ENCODE peak calls at places on chromosome 2, in six cellular contexts. One of them, this sample, is unnamed.
A peak's percentile ranks its signal among the peaks of the same experiment; 100 is the strongest.

GRCh38 chr2:195660265-195660890 is 3.4 kb downstream of the SLC39A10 start:
- DNase-seq in omental fat pad: peak; percentile 66
- DNase-seq in RPMI7951: peak; percentile 59
- DNase-seq in right atrium auricular region: peak; percentile 80
- DNase-seq in stimulated activated CD8-positive, alpha-beta memory T cell treated with anti-CD3 and anti-CD28 coated beads, Interleukin-7, amount 100 ng/mL, for 1 hour: peak; percentile 52
- DNase-seq in stimulated activated CD4-positive, alpha-beta T cell treated with anti-CD3 and anti-CD28 coated beads, Interleukin-15, amount 100 ng/mL, for 1 hour: peak; percentile 60
- DNase-seq in this sample: peak; percentile 10

GRCh38 chr2:223416826-223417610 is 185.1 kb downstream of the SCG2 start:
- DNase-seq in right atrium auricular region: peak; percentile 70
- DNase-seq in omental fat pad: no peak
- DNase-seq in stimulated activated CD4-positive, alpha-beta T cell treated with anti-CD3 and anti-CD28 coated beads, Interleukin-15, amount 100 ng/mL, for 1 hour: no peak
- DNase-seq in stimulated activated CD8-positive, alpha-beta memory T cell treated with anti-CD3 and anti-CD28 coated beads, Interleukin-7, amount 100 ng/mL, for 1 hour: no peak
- DNase-seq in RPMI7951: peak; percentile 33
- DNase-seq in this sample: no peak

GRCh38 chr2:238786379-238786778 is 61.5 kb upstream of the TWIST2 start:
- DNase-seq in stimulated activated CD8-positive, alpha-beta memory T cell treated with anti-CD3 and anti-CD28 coated beads, Interleukin-7, amount 100 ng/mL, for 1 hour: no peak
- DNase-seq in RPMI7951: no peak
- DNase-seq in stimulated activated CD4-positive, alpha-beta T cell treated with anti-CD3 and anti-CD28 coated beads, Interleukin-15, amount 100 ng/mL, for 1 hour: no peak
- DNase-seq in omental fat pad: no peak
- DNase-seq in right atrium auricular region: no peak
- DNase-seq in this sample: no peak

GRCh38 chr2:9234680-9235387 is 28.2 kb downstream of the ASAP2 start:
- DNase-seq in stimulated activated CD4-positive, alpha-beta T cell treated with anti-CD3 and anti-CD28 coated beads, Interleukin-15, amount 100 ng/mL, for 1 hour: no peak
- DNase-seq in RPMI7951: peak; percentile 98
- DNase-seq in stimulated activated CD8-positive, alpha-beta memory T cell treated with anti-CD3 and anti-CD28 coated beads, Interleukin-7, amount 100 ng/mL, for 1 hour: no peak
- DNase-seq in right atrium auricular region: no peak
- DNase-seq in omental fat pad: no peak
- DNase-seq in this sample: no peak

GRCh38 chr2:85239102-85239501 is 88.7 kb downstream of the TGOLN2 start:
- DNase-seq in stimulated activated CD4-positive, alpha-beta T cell treated with anti-CD3 and anti-CD28 coated beads, Interleukin-15, amount 100 ng/mL, for 1 hour: no peak
- DNase-seq in right atrium auricular region: no peak
- DNase-seq in omental fat pad: no peak
- DNase-seq in RPMI7951: no peak
- DNase-seq in stimulated activated CD8-positive, alpha-beta memory T cell treated with anti-CD3 and anti-CD28 coated beads, Interleukin-7, amount 100 ng/mL, for 1 hour: no peak
- DNase-seq in this sample: no peak

GRCh38 chr2:60475311-60475830 is 78.1 kb downstream of the BCL11A start:
- DNase-seq in stimulated activated CD8-positive, alpha-beta memory T cell treated with anti-CD3 and anti-CD28 coated beads, Interleukin-7, amount 100 ng/mL, for 1 hour: no peak
- DNase-seq in right atrium auricular region: no peak
- DNase-seq in stimulated activated CD4-positive, alpha-beta T cell treated with anti-CD3 and anti-CD28 coated beads, Interleukin-15, amount 100 ng/mL, for 1 hour: no peak
- DNase-seq in omental fat pad: no peak
- DNase-seq in RPMI7951: no peak
- DNase-seq in this sample: no peak

GRCh38 chr2:109376796-109377495 is 236.8 kb downstream of the SEPTIN10 start:
- DNase-seq in stimulated activated CD8-positive, alpha-beta memory T cell treated with anti-CD3 and anti-CD28 coated beads, Interleukin-7, amount 100 ng/mL, for 1 hour: no peak
- DNase-seq in omental fat pad: no peak
- DNase-seq in right atrium auricular region: peak; percentile 52
- DNase-seq in RPMI7951: peak; percentile 61
- DNase-seq in stimulated activated CD4-positive, alpha-beta T cell treated with anti-CD3 and anti-CD28 coated beads, Interleukin-15, amount 100 ng/mL, for 1 hour: no peak
- DNase-seq in this sample: no peak

GRCh38 chr2:207935991-207936370 is 89.3 kb downstream of the PLEKHM3 start:
- DNase-seq in stimulated activated CD8-positive, alpha-beta memory T cell treated with anti-CD3 and anti-CD28 coated beads, Interleukin-7, amount 100 ng/mL, for 1 hour: no peak
- DNase-seq in right atrium auricular region: no peak
- DNase-seq in omental fat pad: no peak
- DNase-seq in stimulated activated CD4-positive, alpha-beta T cell treated with anti-CD3 and anti-CD28 coated beads, Interleukin-15, amount 100 ng/mL, for 1 hour: no peak
- DNase-seq in RPMI7951: no peak
- DNase-seq in this sample: no peak

GRCh38 chr2:7697052-7697451 is 779.8 kb downstream of the RNF144A start:
- DNase-seq in right atrium auricular region: no peak
- DNase-seq in stimulated activated CD8-positive, alpha-beta memory T cell treated with anti-CD3 and anti-CD28 coated beads, Interleukin-7, amount 100 ng/mL, for 1 hour: no peak
- DNase-seq in omental fat pad: no peak
- DNase-seq in stimulated activated CD4-positive, alpha-beta T cell treated with anti-CD3 and anti-CD28 coated beads, Interleukin-15, amount 100 ng/mL, for 1 hour: no peak
- DNase-seq in RPMI7951: no peak
- DNase-seq in this sample: no peak

GRCh38 chr2:223099561-223099960 is 47.6 kb downstream of the KCNE4 start:
- DNase-seq in right atrium auricular region: no peak
- DNase-seq in RPMI7951: no peak
- DNase-seq in stimulated activated CD8-positive, alpha-beta memory T cell treated with anti-CD3 and anti-CD28 coated beads, Interleukin-7, amount 100 ng/mL, for 1 hour: no peak
- DNase-seq in omental fat pad: no peak
- DNase-seq in stimulated activated CD4-positive, alpha-beta T cell treated with anti-CD3 and anti-CD28 coated beads, Interleukin-15, amount 100 ng/mL, for 1 hour: no peak
- DNase-seq in this sample: no peak